ENCODE peak calls at places on chromosomes 5 and 9, in five cellular contexts. B is neural progenitor cell; L is lung; T is CD8-positive, alpha-beta T cell; I is IMR-90. K is an unnamed sample.

GRCh38 chr5:168372351-168372946 is 81.0 kb downstream of the WWC1 start:
- DNase-seq in B (no peak), L (no peak), T (no peak), I (no peak), K (no peak)

GRCh38 chr5:151168602-151169344 is 11.2 kb upstream of the ANXA6 start:
- DNase-seq in B (no peak), L (no peak), T (no peak), I (no peak), K (no peak)

GRCh38 chr5:166907314-166907713 is 1384.1 kb upstream of the WWC1 start:
- DNase-seq in B (no peak), L (no peak), T (no peak), I (no peak), K (no peak)

GRCh38 chr5:18944771-18945170 is 1043.2 kb downstream of the CDH18 start:
- DNase-seq in B (no peak), L (no peak), T (no peak), I (no peak), K (no peak)

GRCh38 chr5:77935516-77936364 is 159.6 kb upstream of the TBCA start:
- DNase-seq in B (no peak), L (no peak), T (no peak), I (no peak), K (no peak)

GRCh38 chr5:125093776-125094175 is 347.3 kb upstream of the ZNF608 start:
- DNase-seq in B (no peak), L (no peak), T (no peak), I (peak; percentile 92), K (no peak)

GRCh38 chr9:87479801-87480201 is 17.9 kb upstream of the DAPK1 start:
- DNase-seq in B (no peak), L (no peak), T (no peak), I (no peak), K (no peak)

GRCh38 chr9:3824062-3824461 is 298.3 kb upstream of the RFX3 start:
- DNase-seq in B (no peak), L (no peak), T (no peak), I (no peak), K (no peak)

GRCh38 chr9:123377211-123377971 is 21.4 kb downstream of the CRB2 start:
- DNase-seq in B (no peak), L (no peak), T (no peak), I (no peak), K (no peak)

GRCh38 chr5:139459451-139459934 is 3.0 kb downstream of the ECSCR start:
- DNase-seq in B (no peak), L (no peak), T (no peak), I (no peak), K (no peak)

GRCh38 chr9:37538099-37538498 is 38.1 kb downstream of the FBXO10 start:
- DNase-seq in B (no peak), L (no peak), T (no peak), I (no peak), K (no peak)

GRCh38 chr5:159817262-159818029 is 98.8 kb upstream of the ADRA1B start:
- DNase-seq in B (no peak), L (no peak), T (no peak), I (peak; percentile 27), K (no peak)

GRCh38 chr5:27830551-27830950 is 792.2 kb upstream of the CDH9 start:
- DNase-seq in B (no peak), L (no peak), T (no peak), I (no peak), K (no peak)

GRCh38 chr5:126987271-126987899 is 43.0 kb downstream of the MARCHF3 start:
- DNase-seq in B (no peak), L (no peak), T (no peak), I (no peak), K (no peak)

GRCh38 chr9:121667214-121667613 is 15.8 kb downstream of the DAB2IP start:
- DNase-seq in B (no peak), L (no peak), T (no peak), I (no peak), K (no peak)

GRCh38 chr5:112125910-112126309 is 293.2 kb downstream of the EPB41L4A start:
- DNase-seq in B (no peak), L (no peak), T (no peak), I (peak; percentile 40), K (no peak)

GRCh38 chr9:90477535-90477934 is 165.1 kb downstream of the DIRAS2 start:
- DNase-seq in B (no peak), L (no peak), T (no peak), I (no peak), K (no peak)

GRCh38 chr5:142200387-142200786 is 91.8 kb downstream of the NDFIP1 start:
- DNase-seq in B (no peak), L (no peak), T (no peak), I (no peak), K (no peak)

GRCh38 chr5:146731909-146732659 is 146.5 kb downstream of the PPP2R2B start:
- DNase-seq in B (no peak), L (no peak), T (no peak), I (peak; percentile 87), K (peak; percentile 76)

GRCh38 chr5:173793677-173794570 is 94.2 kb upstream of the CPEB4 start:
- DNase-seq in B (no peak), L (no peak), T (no peak), I (no peak), K (no peak)

GRCh38 chr5:151001436-151001835 is 19.0 kb upstream of the GPX3 start:
- DNase-seq in B (no peak), L (no peak), T (no peak), I (no peak), K (no peak)

GRCh38 chr5:177537389-177538361 is 16.7 kb downstream of the FAM193B start:
- DNase-seq in B (no peak), L (no peak), T (no peak), I (peak; percentile 95), K (no peak)

GRCh38 chr5:168172718-168173045 is 118.8 kb upstream of the WWC1 start:
- DNase-seq in B (no peak), L (no peak), T (no peak), I (no peak), K (no peak)

GRCh38 chr5:59221769-59222168 is 638.9 kb downstream of the RAB3C start:
- DNase-seq in B (no peak), L (no peak), T (no peak), I (no peak), K (no peak)

GRCh38 chr5:5483880-5484595 is 61.6 kb downstream of the ICE1 start:
- DNase-seq in B (no peak), L (no peak), T (no peak), I (peak; percentile 52), K (no peak)

GRCh38 chr5:9054322-9054721 is 491.6 kb downstream of the SEMA5A start:
- DNase-seq in B (no peak), L (no peak), T (no peak), I (no peak), K (no peak)

GRCh38 chr5:181160144-181160754 is 12.9 kb downstream of the OR2V2 start:
- DNase-seq in B (peak; percentile 78), L (no peak), T (peak; percentile 52), I (peak; percentile 59), K (peak; percentile 15)

GRCh38 chr5:181156758-181157157 is 9.4 kb downstream of the OR2V2 start:
- DNase-seq in B (no peak), L (no peak), T (no peak), I (no peak), K (no peak)

GRCh38 chr5:181161534-181162175 is 14.3 kb downstream of the OR2V2 start:
- DNase-seq in B (no peak), L (no peak), T (no peak), I (no peak), K (no peak)

GRCh38 chr5:181158869-181159268 is 11.5 kb downstream of the OR2V2 start:
- DNase-seq in B (no peak), L (no peak), T (no peak), I (no peak), K (no peak)

DNA sequence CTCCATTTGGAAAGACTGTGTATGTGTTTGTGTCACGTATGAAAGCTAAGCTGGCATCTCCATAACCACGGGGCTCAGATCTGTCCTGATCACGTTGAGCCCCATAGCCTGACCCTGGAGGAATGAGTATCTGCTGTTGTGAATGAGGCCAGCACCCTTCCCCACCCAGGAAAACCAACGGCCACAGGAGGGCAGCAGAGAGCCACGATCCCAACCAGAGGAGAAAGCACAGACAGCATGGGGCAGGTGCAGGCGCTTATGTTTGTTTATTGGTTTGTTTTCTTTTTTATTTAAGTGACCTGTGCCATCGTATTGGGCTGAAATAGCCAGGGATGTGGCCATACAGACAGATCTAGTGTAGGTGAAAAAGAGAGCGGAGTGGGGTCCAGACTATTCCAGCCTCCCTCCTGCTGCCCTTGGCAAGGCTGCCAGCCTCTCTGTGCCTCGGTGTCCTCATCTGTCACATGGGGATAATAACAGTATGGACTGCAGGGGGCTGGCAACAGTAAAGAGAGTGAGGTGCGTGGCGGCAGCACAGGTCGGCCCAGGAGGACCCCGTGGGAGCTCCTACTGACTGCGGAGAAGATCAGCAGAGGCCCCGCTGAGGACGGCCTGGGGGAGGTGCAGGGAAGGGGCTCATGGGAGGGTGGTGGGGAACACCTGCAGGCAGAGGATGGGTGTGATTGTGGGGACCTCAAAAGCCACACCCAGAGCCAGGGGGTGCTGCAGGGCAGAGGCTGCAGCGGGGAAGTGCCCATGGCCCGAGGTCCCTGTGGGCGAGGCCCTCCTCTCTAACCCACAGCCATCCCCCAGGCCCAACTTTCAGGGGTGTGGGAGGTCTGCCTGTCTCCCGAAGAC is 12.1 kb downstream of the OR2V2 start:
- DNase-seq in B (peak; percentile 82), L (peak; percentile 86), T (peak; percentile 90), I (peak; percentile 60), K (peak; percentile 96)
- H3K27me3 ChIP-seq in B (peaks cover 41% of the 10 kb centered on the region), L (no peaks in the 10 kb centered on the region), T (no peaks in the 10 kb centered on the region), I (peaks cover 4% of the 10 kb centered on the region), K (peaks cover 11% of the 10 kb centered on the region)

GRCh38 chr9:117035546-117035945 is 348.4 kb downstream of the TRIM32 start:
- DNase-seq in B (no peak), L (no peak), T (no peak), I (no peak), K (no peak)
- H3K4me1 ChIP-seq in B (no peaks in the 10 kb centered on the region), L (no peaks in the 10 kb centered on the region), T (no peaks in the 10 kb centered on the region), I (no peaks in the 10 kb centered on the region), K (no peaks in the 10 kb centered on the region)

GRCh38 chr5:55866485-55866884 is 15.3 kb downstream of the IL31RA start:
- DNase-seq in B (no peak), L (no peak), T (no peak), I (no peak), K (no peak)

GRCh38 chr5:55865831-55866230 is 14.7 kb downstream of the IL31RA start:
- DNase-seq in B (peak; percentile 10), L (no peak), T (no peak), I (peak; percentile 49), K (no peak)

GRCh38 chr5:55869847-55870246 is 18.7 kb downstream of the IL31RA start:
- DNase-seq in B (no peak), L (no peak), T (no peak), I (no peak), K (no peak)

GRCh38 chr5:55866934-55867333 is 15.8 kb downstream of the IL31RA start:
- DNase-seq in B (no peak), L (no peak), T (no peak), I (no peak), K (no peak)

DNA sequence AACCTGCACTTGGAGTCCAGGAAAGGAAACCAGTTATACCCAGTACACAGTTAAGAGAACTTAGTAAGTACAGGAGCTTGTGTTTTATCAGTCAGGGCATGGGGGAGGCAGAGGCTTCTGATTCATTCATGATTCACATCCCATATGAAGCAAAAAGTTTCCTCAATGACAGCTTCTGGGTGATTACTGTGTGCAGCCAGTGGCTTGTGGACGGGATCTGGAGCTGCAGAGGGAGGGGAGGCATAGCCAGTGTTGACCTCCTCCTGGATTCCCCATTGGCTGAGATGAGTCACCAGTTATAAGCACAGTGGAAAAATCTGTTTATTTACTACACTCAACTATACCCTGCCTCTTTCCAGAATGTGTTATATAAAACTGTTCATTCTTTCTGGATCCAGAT is 17.7 kb downstream of the IL31RA start:
- DNase-seq in B (no peak), L (peak; percentile 31), T (no peak), I (peak; percentile 99), K (no peak)
- H3K36me3 ChIP-seq in B (no peaks in the 10 kb centered on the region), L (no peaks in the 10 kb centered on the region), T (no peaks in the 10 kb centered on the region), I (no peaks in the 10 kb centered on the region), K (no peaks in the 10 kb centered on the region)

GRCh38 chr5:82605441-82605973 is 327.4 kb upstream of the RPS23 start:
- DNase-seq in B (no peak), L (no peak), T (no peak), I (no peak), K (no peak)
- H3K27me3 ChIP-seq in B (no peaks in the 10 kb centered on the region), L (no peaks in the 10 kb centered on the region), T (no peaks in the 10 kb centered on the region), I (peaks cover 7% of the 10 kb centered on the region), K (no peaks in the 10 kb centered on the region)